ENCODE peak calls at places on chromosomes 13 and 19, in four cellular contexts. Q, J, N and E are unnamed samples.

GRCh38 chr19:40284251-40284500 is 969 bp downstream of the AKT2 start:
- DNase-seq in Q (no peak), J (no peak), N (no peak), E (no peak)

GRCh38 chr19:18051887-18052286 is 34.8 kb downstream of the IL12RB1 start:
- DNase-seq in Q (no peak), J (no peak), N (no peak), E (no peak)

GRCh38 chr13:99961634-99962033 is 9.9 kb downstream of the ZIC5 start:
- DNase-seq in Q (no peak), J (no peak), N (no peak), E (no peak)

GRCh38 chr19:20999731-21000352 is 20.6 kb upstream of the ZNF430 start:
- DNase-seq in Q (peak), J (peak), N (peak), E (peak)

GRCh38 chr19:3986260-3987041 is 1.2 kb upstream of the EEF2 start:
- DNase-seq in Q (peak), J (peak), N (no peak), E (peak)

GRCh38 chr13:46179576-46180368 is 2.2 kb downstream of the LCP1 start:
- DNase-seq in Q (no peak), J (no peak), N (no peak), E (no peak)

GRCh38 chr19:16660763-16661479 is at the start of gene TMEM38A:
- DNase-seq in Q (peak), J (peak), N (no peak), E (no peak)

GRCh38 chr19:21569497-21569870 is 64.1 kb downstream of the ZNF429 start:
- DNase-seq in Q (no peak), J (no peak), N (no peak), E (peak)

GRCh38 chr13:46831588-46832194 is 34.7 kb upstream of the ESD start:
- DNase-seq in Q (no peak), J (peak), N (no peak), E (peak)

GRCh38 chr13:74132152-74132767 is 1.9 kb downstream of the KLF12 start:
- DNase-seq in Q (no peak), J (no peak), N (no peak), E (no peak)

GRCh38 chr19:30391554-30392551 is 19.7 kb downstream of the ZNF536 start:
- DNase-seq in Q (peak), J (no peak), N (peak), E (no peak)

GRCh38 chr19:57720878-57721277 is 6.5 kb downstream of the ZNF671 start:
- DNase-seq in Q (no peak), J (no peak), N (no peak), E (no peak)

GRCh38 chr19:11984986-11985385 is 20.1 kb downstream of the ZNF763 start:
- DNase-seq in Q (peak), J (no peak), N (no peak), E (no peak)

GRCh38 chr13:110396913-110397379 is 89.9 kb downstream of the COL4A2 start:
- DNase-seq in Q (no peak), J (no peak), N (no peak), E (peak)

GRCh38 chr13:30457306-30457891 is 8.3 kb downstream of the HMGB1 start:
- DNase-seq in Q (no peak), J (no peak), N (no peak), E (no peak)

GRCh38 chr13:58324130-58324529 is 692.6 kb downstream of the PCDH17 start:
- DNase-seq in Q (no peak), J (no peak), N (no peak), E (peak)

GRCh38 chr13:113506025-113506685 is 15.6 kb upstream of the DCUN1D2 start:
- DNase-seq in Q (no peak), J (no peak), N (no peak), E (no peak)

GRCh38 chr19:33339750-33340029 is 33.8 kb upstream of the CEBPG start:
- DNase-seq in Q (no peak), J (no peak), N (no peak), E (no peak)

GRCh38 chr13:91630916-91631315 is 232.5 kb downstream of the GPC5 start:
- DNase-seq in Q (no peak), J (no peak), N (no peak), E (no peak)

GRCh38 chr13:20019033-20019432 is 60.5 kb downstream of the ZMYM2 start:
- DNase-seq in Q (no peak), J (no peak), N (no peak), E (no peak)

GRCh38 chr19:50669319-50670101 is 20.3 kb downstream of the C19orf81 start:
- DNase-seq in Q (no peak), J (no peak), N (no peak), E (peak)

GRCh38 chr19:45391346-45391745 is 13.5 kb downstream of the PPP1R13L start:
- DNase-seq in Q (peak), J (no peak), N (no peak), E (no peak)

GRCh38 chr19:53357821-53358581 is 7.5 kb upstream of the ZNF525 start:
- DNase-seq in Q (peak), J (no peak), N (peak), E (no peak)

GRCh38 chr13:110250258-110250891 is 56.6 kb downstream of the COL4A1 start:
- DNase-seq in Q (no peak), J (no peak), N (no peak), E (peak)

GRCh38 chr13:36432106-36432544 is at the start of gene CCNA1:
- DNase-seq in Q (peak), J (peak), N (peak), E (no peak)

GRCh38 chr13:32309812-32310706 is 5.1 kb downstream of the ZAR1L start:
- DNase-seq in Q (peak), J (peak), N (no peak), E (peak)

GRCh38 chr19:44345969-44346368 is 10.5 kb downstream of the ZNF112 start:
- DNase-seq in Q (no peak), J (no peak), N (no peak), E (no peak)

GRCh38 chr13:50892162-50892944 is 17.2 kb upstream of the RNASEH2B start:
- DNase-seq in Q (no peak), J (no peak), N (no peak), E (no peak)

GRCh38 chr13:75180805-75181455 is 301.0 kb downstream of the TBC1D4 start:
- DNase-seq in Q (no peak), J (no peak), N (no peak), E (peak)

GRCh38 chr13:90968510-90968909 is 379.0 kb upstream of the MIR17HG start:
- DNase-seq in Q (peak), J (peak), N (peak), E (no peak)

GRCh38 chr19:41325947-41326706 is 16.2 kb downstream of the CCDC97 start:
- DNase-seq in Q (no peak), J (no peak), N (no peak), E (peak)

GRCh38 chr19:41327499-41328156 is 17.7 kb downstream of the CCDC97 start:
- DNase-seq in Q (peak), J (no peak), N (no peak), E (peak)

GRCh38 chr19:41327076-41327475 is 17.1 kb downstream of the CCDC97 start:
- DNase-seq in Q (no peak), J (no peak), N (no peak), E (no peak)

GRCh38 chr19:41328818-41329220 is 18.8 kb downstream of the CCDC97 start:
- DNase-seq in Q (no peak), J (no peak), N (no peak), E (no peak)

DNA sequence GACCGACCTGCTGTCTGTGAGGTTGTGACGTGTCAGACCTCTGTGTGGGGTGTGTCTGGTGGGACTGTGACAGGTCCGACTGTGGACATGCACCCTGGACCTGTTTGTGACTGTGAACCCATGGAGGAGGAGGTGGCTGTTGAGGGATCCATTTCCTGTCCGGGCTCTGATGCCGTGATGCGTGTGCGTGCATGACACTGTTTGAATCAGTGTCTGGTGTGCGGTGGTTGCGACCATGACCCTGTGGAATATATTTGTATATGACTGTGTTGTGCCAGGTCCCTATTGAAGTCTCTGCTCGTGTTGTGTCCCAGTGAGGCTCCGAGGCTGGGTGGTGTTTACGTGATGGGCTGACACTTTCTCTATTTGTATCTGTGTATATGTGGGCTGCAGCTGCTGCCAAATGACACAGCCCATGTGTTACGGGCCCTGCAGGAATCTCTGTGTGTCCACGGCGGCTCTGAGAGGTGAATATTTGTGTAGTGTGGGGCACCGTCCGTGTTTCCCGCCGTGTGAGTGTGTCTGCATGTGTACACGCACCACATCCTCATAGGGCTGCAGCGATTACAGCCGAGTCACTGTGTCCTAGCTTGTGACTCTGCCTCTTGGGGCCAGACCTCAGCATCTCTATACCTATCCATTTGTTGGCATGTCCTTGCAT is 18.3 kb downstream of the CCDC97 start:
- DNase-seq in Q (no peak), J (no peak), N (no peak), E (no peak)
- H3K4ac ChIP-seq in Q (no peak), J (no peak), N (peak), E (no peak)

GRCh38 chr13:48255090-48255489 is 22.1 kb downstream of the ITM2B start:
- DNase-seq in Q (no peak), J (no peak), N (no peak), E (no peak)

GRCh38 chr13:48258430-48258829 is 25.4 kb downstream of the ITM2B start:
- DNase-seq in Q (no peak), J (no peak), N (no peak), E (no peak)

GRCh38 chr13:48260970-48261369 is 28.0 kb downstream of the ITM2B start:
- DNase-seq in Q (no peak), J (no peak), N (no peak), E (no peak)

GRCh38 chr13:48255954-48256353 is 22.9 kb downstream of the ITM2B start:
- DNase-seq in Q (no peak), J (no peak), N (no peak), E (no peak)

DNA sequence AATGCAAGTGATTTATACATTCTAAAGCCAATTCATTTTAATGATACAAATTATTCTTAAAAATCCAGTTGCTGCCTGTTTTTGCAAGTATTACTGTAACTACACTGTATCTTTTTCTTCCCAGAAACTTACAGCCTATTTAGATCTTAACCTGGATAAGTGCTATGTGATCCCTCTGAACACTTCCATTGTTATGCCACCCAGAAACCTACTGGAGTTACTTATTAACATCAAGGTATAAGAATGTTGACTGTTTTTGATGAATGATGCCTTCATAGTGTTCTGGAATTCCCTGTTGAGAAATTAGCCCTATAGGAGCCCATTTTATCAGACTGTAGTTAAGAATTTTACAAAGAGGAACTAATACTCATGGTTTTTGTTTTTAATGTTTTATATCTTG is 25.0 kb downstream of the ITM2B start:
- DNase-seq in Q (no peak), J (no peak), N (no peak), E (no peak)
- H3K4me2 ChIP-seq in Q (no peak), J (no peak), N (no peak), E (no peak)

DNA sequence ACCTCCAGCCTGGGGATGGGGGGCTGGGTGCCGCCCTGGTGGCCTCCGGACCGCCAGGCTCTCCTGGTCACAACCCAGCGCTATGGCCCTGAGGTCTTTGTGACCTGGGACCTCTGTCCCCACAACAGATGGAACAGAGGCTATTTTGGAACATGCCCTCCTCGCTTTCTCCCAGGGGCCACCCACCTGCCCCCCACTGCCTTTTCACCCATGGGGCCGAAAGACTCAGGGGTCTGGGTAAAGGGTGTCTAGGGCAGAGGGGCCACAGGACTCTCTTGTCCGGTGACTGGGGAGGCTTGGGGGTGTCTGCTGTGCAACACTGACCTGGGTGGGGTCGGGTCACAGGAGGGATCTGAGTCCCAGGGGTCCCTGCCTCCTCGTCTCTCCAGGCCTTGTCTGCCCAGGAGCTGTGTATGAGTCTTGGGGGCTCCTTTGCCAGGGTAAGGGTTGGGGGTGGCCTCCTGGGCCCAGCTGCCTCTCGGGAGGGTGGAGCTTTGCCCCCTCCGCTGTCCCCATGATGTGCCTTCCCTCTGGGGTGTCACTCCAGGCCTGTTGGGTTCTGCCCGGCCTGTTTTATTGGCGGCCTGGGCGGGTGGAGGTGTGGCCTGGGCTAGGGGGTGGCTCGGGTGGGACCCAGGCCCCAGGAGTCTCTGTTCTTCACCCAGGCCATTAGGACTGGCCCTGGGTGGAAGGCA is 2.0 kb downstream of the ARID3A start:
- DNase-seq in Q (peak), J (no peak), N (no peak), E (peak)
- H2BK12ac ChIP-seq in Q (no peak), J (no peak), N (no peak), E (peak)

DNA sequence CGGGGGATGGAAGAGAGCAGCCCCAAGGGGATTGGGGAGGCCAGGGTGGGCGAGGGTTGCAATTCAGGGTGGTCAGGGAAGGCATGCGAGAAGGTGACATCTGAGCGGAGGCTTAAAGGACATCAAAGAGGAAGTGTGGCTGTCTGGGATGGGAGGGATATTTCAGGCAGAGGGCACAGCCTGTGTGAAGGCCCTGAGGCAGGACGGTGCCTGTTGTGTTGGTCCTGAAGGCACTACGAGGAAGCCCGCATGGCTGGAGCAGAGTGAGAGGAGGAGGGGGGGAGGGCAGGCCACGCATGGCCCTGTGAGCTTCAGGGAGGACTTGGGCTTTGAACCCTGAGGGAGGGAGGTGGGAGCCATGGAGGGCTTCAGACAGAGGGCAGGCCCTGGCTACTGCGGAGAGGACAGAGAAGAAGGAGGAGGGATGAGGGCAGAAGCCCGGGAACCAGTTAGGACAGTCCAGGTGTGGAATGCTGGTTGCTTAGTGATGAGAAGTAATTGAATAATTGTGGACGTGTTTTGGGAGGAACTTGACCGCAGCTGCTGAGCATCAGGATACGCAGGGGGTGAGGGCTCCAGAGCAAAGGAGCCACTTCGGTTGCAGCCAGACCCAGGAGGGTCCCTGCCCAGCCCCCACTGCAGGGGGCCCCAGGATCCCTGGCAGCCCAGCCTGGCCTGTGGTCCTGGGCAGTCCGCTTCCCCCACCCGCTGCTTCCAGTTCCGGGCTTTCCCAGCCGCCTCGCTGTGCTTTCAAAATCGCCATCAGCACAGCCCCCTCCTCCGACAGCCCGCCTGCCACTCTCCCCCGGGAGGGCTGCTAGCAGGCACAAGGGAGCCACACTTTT is 6.2 kb downstream of the TLE6 start:
- DNase-seq in Q (peak), J (no peak), N (peak), E (peak)
- H3K4ac ChIP-seq in Q (no peak), J (no peak), N (no peak), E (no peak)

DNA sequence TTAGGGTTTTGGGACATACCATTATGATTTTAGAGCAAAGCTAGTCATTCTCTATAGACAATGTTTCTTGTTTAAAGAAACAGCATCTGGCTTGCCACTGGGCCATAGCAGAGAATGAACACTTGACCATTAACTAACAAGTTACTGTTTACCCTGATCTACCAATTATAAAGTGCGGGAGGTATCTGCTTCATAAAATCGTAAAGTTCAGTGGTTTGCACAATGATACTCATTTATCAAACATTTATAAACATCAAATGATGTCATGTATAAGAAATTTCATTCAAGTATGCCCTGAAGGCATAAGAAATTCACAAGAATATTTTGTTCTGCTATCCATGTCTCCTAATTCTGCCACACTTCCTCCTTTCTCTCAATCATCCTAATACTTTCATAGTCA is 139.2 kb downstream of the PCDH20 start:
- DNase-seq in Q (no peak), J (no peak), N (no peak), E (no peak)
- H3K4me2 ChIP-seq in Q (no peak), J (no peak), N (no peak), E (no peak)

GRCh38 chr13:77861716-77862115 is 56.9 kb downstream of the EDNRB start:
- DNase-seq in Q (no peak), J (no peak), N (no peak), E (no peak)

GRCh38 chr13:77853701-77854100 is 64.9 kb downstream of the EDNRB start:
- DNase-seq in Q (peak), J (peak), N (peak), E (no peak)

GRCh38 chr13:77860621-77861020 is 58.0 kb downstream of the EDNRB start:
- DNase-seq in Q (no peak), J (no peak), N (no peak), E (peak)

GRCh38 chr13:77859450-77859849 is 59.2 kb downstream of the EDNRB start:
- DNase-seq in Q (no peak), J (no peak), N (no peak), E (peak)

GRCh38 chr13:77857810-77858209 is 60.8 kb downstream of the EDNRB start:
- DNase-seq in Q (no peak), J (no peak), N (no peak), E (no peak)
- H2BK12ac ChIP-seq in Q (no peak), J (no peak), N (no peak), E (no peak)

GRCh38 chr13:52158629-52159158 is 703 bp downstream of the NEK3 start:
- DNase-seq in Q (no peak), J (no peak), N (no peak), E (peak)
- H3K4ac ChIP-seq in Q (no peak), J (no peak), N (no peak), E (no peak)

GRCh38 chr13:49022472-49023144 is 46.9 kb downstream of the FNDC3A start:
- DNase-seq in Q (no peak), J (no peak), N (no peak), E (no peak)
- H3K4me2 ChIP-seq in Q (no peak), J (no peak), N (no peak), E (no peak)

DNA sequence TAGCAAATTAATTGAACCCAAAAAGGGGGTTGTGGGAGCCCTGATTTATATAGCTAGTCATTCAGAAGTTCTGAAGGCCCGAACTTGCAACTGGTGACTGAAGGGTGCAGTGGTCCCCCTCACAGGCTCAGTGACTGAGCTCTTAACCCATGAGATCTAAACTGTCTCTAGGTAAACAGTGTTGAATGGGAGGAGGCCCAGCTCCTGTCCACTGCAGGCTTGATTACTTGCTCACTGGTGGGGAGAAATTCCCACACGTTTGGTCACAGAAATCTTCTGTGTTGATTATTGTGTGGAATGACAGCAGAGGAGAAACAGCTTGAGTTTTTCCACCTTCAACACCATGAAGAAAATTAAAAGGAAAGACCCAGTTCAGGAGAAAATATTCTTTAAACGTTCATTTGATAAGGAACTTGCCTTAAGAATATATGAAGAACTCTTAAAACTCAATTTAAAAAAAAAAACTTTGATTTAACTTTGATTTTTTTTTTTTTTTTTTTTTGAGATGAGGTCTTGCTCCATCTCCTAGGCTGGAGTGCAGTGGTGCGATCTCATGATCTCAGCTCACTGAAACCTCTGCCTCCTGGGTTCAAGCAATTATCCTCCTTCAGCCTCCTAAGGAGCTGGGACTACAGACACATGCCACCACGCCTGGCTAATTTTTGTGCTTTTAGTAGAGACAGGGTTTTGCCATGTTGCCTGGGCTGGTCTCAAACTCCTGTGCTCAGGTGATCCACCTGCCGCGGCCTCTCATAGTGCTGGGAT is 249.3 kb downstream of the UQCRFS1 start:
- DNase-seq in Q (no peak), J (no peak), N (no peak), E (no peak)
- H2BK12ac ChIP-seq in Q (no peak), J (no peak), N (no peak), E (no peak)